ENCODE peak calls at places on chromosomes 11 and 22, in four cellular contexts. G is C1 segment of cervical spinal cord, F is SK-N-MC, Z is neural crest cell. C is an unnamed sample.

GRCh38 chr11:118002010-118002540 is 15.9 kb downstream of the IL10RA start:
- DNase-seq in F (no peak), G (no peak), Z (no peak), C (no peak)

GRCh38 chr11:69443968-69444364 is 37.5 kb upstream of the LINC01488 start:
- DNase-seq in G (no peak), Z (no peak), F (no peak), C (no peak)

GRCh38 chr22:33680632-33681031 is 239.6 kb downstream of the LARGE1 start:
- DNase-seq in F (no peak), Z (no peak), G (no peak), C (no peak)

GRCh38 chr11:9040410-9040809 is 36.6 kb upstream of the NRIP3 start:
- DNase-seq in Z (no peak), G (no peak), F (no peak), C (no peak)

GRCh38 chr11:14041040-14041439 is 78.5 kb downstream of the SPON1 start:
- DNase-seq in G (no peak), Z (no peak), F (no peak), C (no peak)

GRCh38 chr11:7892751-7893356 is 38.2 kb downstream of the OR10A6 start:
- DNase-seq in F (no peak), G (no peak), Z (no peak), C (peak)

GRCh38 chr11:12164061-12165014 is 53.9 kb downstream of the MICAL2 start:
- DNase-seq in Z (no peak), F (no peak), G (peak), C (no peak)

GRCh38 chr11:117239295-117239694 is 6.8 kb downstream of the RNF214 start:
- DNase-seq in Z (no peak), G (no peak), F (no peak), C (no peak)

GRCh38 chr11:75369846-75370245 is 18.4 kb upstream of the ARRB1 start:
- DNase-seq in F (no peak), Z (no peak), G (no peak), C (no peak)

GRCh38 chr11:3867209-3868071 is 12.0 kb downstream of the STIM1 start:
- DNase-seq in G (no peak), F (no peak), Z (no peak), C (no peak)

GRCh38 chr11:47507016-47507631 is 45.8 kb downstream of the CELF1 start:
- DNase-seq in G (no peak), F (no peak), Z (no peak), C (no peak)

GRCh38 chr11:90635145-90635544 is 412.3 kb upstream of the CHORDC1 start:
- DNase-seq in Z (no peak), F (no peak), G (no peak), C (peak)

GRCh38 chr11:94641167-94641761 is 74.1 kb downstream of the PIWIL4 start:
- DNase-seq in G (peak), F (no peak), Z (no peak), C (peak)

GRCh38 chr22:41524283-41524682 is 20.0 kb downstream of the POLR3H start:
- DNase-seq in G (no peak), Z (no peak), F (no peak), C (no peak)

GRCh38 chr11:94961255-94961654 is 12.1 kb downstream of the CWC15 start:
- DNase-seq in F (no peak), G (no peak), Z (no peak), C (no peak)

GRCh38 chr22:24086310-24086709 is 75.2 kb downstream of the CABIN1 start:
- DNase-seq in Z (no peak), F (no peak), G (no peak), C (no peak)

GRCh38 chr11:113587318-113587739 is 112.1 kb upstream of the DRD2 start:
- DNase-seq in Z (no peak), G (no peak), F (no peak), C (no peak)

GRCh38 chr11:66112041-66112491 is 42.0 kb downstream of the PACS1 start:
- DNase-seq in F (no peak), G (no peak), Z (no peak), C (no peak)

GRCh38 chr11:96038046-96038445 is 114.1 kb upstream of the MTMR2 start:
- DNase-seq in F (no peak), G (no peak), Z (no peak), C (no peak)

GRCh38 chr22:50191041-50191740 is 5.5 kb downstream of the TRABD start:
- DNase-seq in F (no peak), Z (no peak), G (peak), C (no peak)

GRCh38 chr11:124669193-124669592 is 4.3 kb downstream of the SIAE start:
- DNase-seq in F (no peak), Z (peak), G (peak), C (no peak)

GRCh38 chr11:68367252-68367651 is 54.9 kb downstream of the LRP5 start:
- DNase-seq in F (no peak), Z (no peak), G (no peak), C (no peak)

GRCh38 chr11:15507592-15507991 is 392.9 kb downstream of the INSC start:
- DNase-seq in F (no peak), G (no peak), Z (no peak), C (no peak)

GRCh38 chr11:105046898-105047579 is 1.9 kb upstream of the CARD16 start:
- DNase-seq in G (peak), Z (no peak), F (no peak), C (peak)

GRCh38 chr11:29173660-29174062 is 843.2 kb downstream of the KCNA4 start:
- DNase-seq in Z (no peak), F (no peak), G (no peak), C (no peak)

GRCh38 chr11:117221775-117222517 is 9.9 kb downstream of the PCSK7 start:
- DNase-seq in G (no peak), F (no peak), Z (no peak), C (peak)

GRCh38 chr11:128476729-128477128 is 110.6 kb downstream of the ETS1 start:
- DNase-seq in Z (no peak), F (no peak), G (no peak), C (no peak)

GRCh38 chr22:44618400-44618799 is 83.6 kb upstream of the PRR5 start:
- DNase-seq in Z (no peak), G (no peak), F (no peak), C (no peak)

GRCh38 chr22:46907578-46908215 is 145.2 kb downstream of the TBC1D22A start:
- DNase-seq in G (no peak), F (no peak), Z (no peak), C (no peak)

GRCh38 chr22:22469527-22469926 is 39.0 kb downstream of the ZNF280B start:
- DNase-seq in Z (no peak), G (no peak), F (no peak), C (no peak)

GRCh38 chr22:47371263-47372090 is 609.0 kb downstream of the TBC1D22A start:
- DNase-seq in G (no peak), Z (no peak), F (no peak), C (no peak)

GRCh38 chr11:77411238-77411637 is 62.7 kb downstream of the PAK1 start:
- DNase-seq in F (no peak), G (peak), Z (peak), C (no peak)

GRCh38 chr11:15106201-15106965 is 8.3 kb upstream of the INSC start:
- DNase-seq in Z (no peak), F (no peak), G (no peak), C (no peak)

C was measured in NCI-H446 treated with DMSO at 0.1 percent for 48 hours.